ENCODE peak calls at places on chromosomes 6 and 20, in ten cellular contexts. W is H54; Y is PC-3; X is effector CD4-positive, alpha-beta T cell; J is head of caudate nucleus; E is iris pigment epithelial cell; T is NCI-H1436 treated with DMSO at 0.1 percent for 48 hours; C is KG1; A is ovary; F is cardiac fibroblast. S is an unnamed sample.

GRCh38 chr20:31833130-31833930 is 12.1 kb downstream of the FOXS1 start:
- DNase-seq in W (peak), Y (peak), X (peak), J (peak), E (no peak), T (no peak), C (peak), A (peak), F (peak), S (no peak)

GRCh38 chr6:43492673-43493072 is 15.3 kb downstream of the TJAP1 start:
- DNase-seq in W (no peak), Y (no peak), X (no peak), J (no peak), E (peak), T (no peak), C (no peak), A (no peak), F (no peak), S (no peak)

GRCh38 chr6:90286884-90287488 is 9.7 kb downstream of the BACH2 start:
- DNase-seq in W (no peak), Y (peak), X (no peak), J (no peak), E (peak), T (no peak), C (no peak), A (peak), F (peak), S (no peak)

GRCh38 chr20:16732506-16733152 is 2.8 kb downstream of the SNRPB2 start:
- DNase-seq in W (no peak), Y (peak), X (no peak), J (no peak), E (peak), T (no peak), C (no peak), A (no peak), F (peak), S (no peak)

GRCh38 chr20:1935696-1936366 is 40.6 kb downstream of the SIRPA start:
- DNase-seq in W (no peak), Y (no peak), X (no peak), J (peak), E (no peak), T (no peak), C (no peak), A (peak), F (no peak), S (no peak)

GRCh38 chr6:148878683-148879082 is 131.9 kb downstream of the UST start:
- DNase-seq in W (no peak), Y (no peak), X (no peak), J (no peak), E (no peak), T (no peak), C (no peak), A (no peak), F (no peak), S (no peak)

GRCh38 chr6:42179261-42179955 is 6.2 kb downstream of the GUCA1A start:
- DNase-seq in W (no peak), Y (no peak), X (no peak), J (no peak), E (no peak), T (no peak), C (no peak), A (no peak), F (no peak), S (no peak)

GRCh38 chr20:22984611-22985010 is 50.5 kb upstream of the SSTR4 start:
- DNase-seq in W (no peak), Y (peak), X (no peak), J (peak), E (no peak), T (no peak), C (peak), A (no peak), F (no peak), S (no peak)

GRCh38 chr6:108497883-108498282 is 62.8 kb upstream of the FOXO3 start:
- DNase-seq in W (no peak), Y (peak), X (no peak), J (no peak), E (peak), T (no peak), C (no peak), A (no peak), F (peak), S (no peak)

GRCh38 chr20:42697962-42698361 is 491.7 kb downstream of the PTPRT start:
- DNase-seq in W (no peak), Y (no peak), X (no peak), J (no peak), E (no peak), T (no peak), C (no peak), A (no peak), F (no peak), S (no peak)

GRCh38 chr6:142760152-142760551 is 184.8 kb downstream of the HIVEP2 start:
- DNase-seq in W (no peak), Y (peak), X (no peak), J (no peak), E (peak), T (no peak), C (no peak), A (no peak), F (peak), S (no peak)

GRCh38 chr20:48625136-48625900 is 202.5 kb downstream of the PREX1 start:
- DNase-seq in W (no peak), Y (no peak), X (no peak), J (no peak), E (no peak), T (no peak), C (no peak), A (no peak), F (no peak), S (no peak)

GRCh38 chr6:33264015-33264414 is 7.7 kb downstream of the VPS52 start:
- DNase-seq in W (no peak), Y (no peak), X (no peak), J (no peak), E (no peak), T (no peak), C (no peak), A (no peak), F (no peak), S (no peak)

GRCh38 chr20:4944518-4944917 is 56.8 kb downstream of the SLC23A2 start:
- DNase-seq in W (no peak), Y (no peak), X (no peak), J (peak), E (peak), T (no peak), C (no peak), A (no peak), F (peak), S (peak)

GRCh38 chr6:132067286-132067685 is 116.1 kb upstream of the CCN2 start:
- DNase-seq in W (no peak), Y (no peak), X (no peak), J (no peak), E (no peak), T (no peak), C (no peak), A (no peak), F (no peak), S (no peak)

GRCh38 chr6:126033696-126034095 is 47.4 kb downstream of the TRMT11 start:
- DNase-seq in W (peak), Y (peak), X (no peak), J (peak), E (peak), T (no peak), C (peak), A (peak), F (peak), S (no peak)

GRCh38 chr6:83844170-83844569 is 9.0 kb upstream of the RIPPLY2 start:
- DNase-seq in W (no peak), Y (peak), X (no peak), J (no peak), E (no peak), T (no peak), C (no peak), A (no peak), F (no peak), S (no peak)

GRCh38 chr6:41712651-41713103 is 22.7 kb downstream of the TFEB start:
- DNase-seq in W (no peak), Y (peak), X (no peak), J (peak), E (peak), T (no peak), C (no peak), A (no peak), F (peak), S (no peak)

GRCh38 chr20:37363221-37364012 is 17.5 kb downstream of the SRC start:
- DNase-seq in W (no peak), Y (no peak), X (no peak), J (no peak), E (no peak), T (no peak), C (no peak), A (no peak), F (no peak), S (no peak)

GRCh38 chr20:43949741-43950618 is 35.3 kb downstream of the TOX2 start:
- DNase-seq in W (no peak), Y (no peak), X (peak), J (no peak), E (peak), T (no peak), C (peak), A (no peak), F (no peak), S (no peak)

GRCh38 chr6:42978487-42978792 is 541 bp downstream of the PEX6 start:
- DNase-seq in W (no peak), Y (peak), X (no peak), J (no peak), E (peak), T (no peak), C (no peak), A (peak), F (peak), S (no peak)

GRCh38 chr6:12653396-12653910 is 63.1 kb upstream of the PHACTR1 start:
- DNase-seq in W (no peak), Y (no peak), X (no peak), J (peak), E (no peak), T (no peak), C (peak), A (no peak), F (no peak), S (no peak)

GRCh38 chr20:6034134-6034969 is 19.5 kb downstream of the LRRN4 start:
- DNase-seq in W (no peak), Y (no peak), X (no peak), J (no peak), E (peak), T (no peak), C (peak), A (no peak), F (peak), S (no peak)

GRCh38 chr6:156379392-156379910 is 397.7 kb upstream of the ARID1B start:
- DNase-seq in W (no peak), Y (no peak), X (no peak), J (no peak), E (peak), T (no peak), C (no peak), A (no peak), F (no peak), S (no peak)

GRCh38 chr20:63653041-63653973 is at the start of gene STMN3:
- DNase-seq in W (peak), Y (peak), X (peak), J (peak), E (peak), T (peak), C (peak), A (peak), F (peak), S (peak)

GRCh38 chr20:11912013-11912663 is 5.6 kb upstream of the BTBD3 start:
- DNase-seq in W (no peak), Y (peak), X (no peak), J (peak), E (peak), T (no peak), C (no peak), A (no peak), F (peak), S (no peak)

GRCh38 chr20:63785646-63786255 is 45.3 kb downstream of the ZBTB46 start:
- DNase-seq in W (no peak), Y (no peak), X (no peak), J (no peak), E (no peak), T (no peak), C (no peak), A (no peak), F (no peak), S (no peak)

GRCh38 chr6:44133003-44133931 is 5.9 kb downstream of the TMEM63B start:
- DNase-seq in W (peak), Y (peak), X (no peak), J (peak), E (peak), T (peak), C (no peak), A (peak), F (peak), S (no peak)

GRCh38 chr6:31158863-31159855 is 770 bp downstream of the TCF19 start:
- DNase-seq in W (peak), Y (peak), X (no peak), J (no peak), E (peak), T (no peak), C (no peak), A (no peak), F (peak), S (no peak)

GRCh38 chr20:1338096-1338495 is 9.2 kb upstream of the SDCBP2 start:
- DNase-seq in W (no peak), Y (no peak), X (no peak), J (no peak), E (no peak), T (no peak), C (no peak), A (no peak), F (no peak), S (no peak)

GRCh38 chr6:134288538-134289203 is 29.2 kb downstream of the SGK1 start:
- DNase-seq in W (no peak), Y (peak), X (no peak), J (no peak), E (peak), T (no peak), C (peak), A (no peak), F (peak), S (no peak)

GRCh38 chr6:28974505-28974904 is 30.6 kb downstream of the ZNF311 start:
- DNase-seq in W (no peak), Y (no peak), X (no peak), J (no peak), E (no peak), T (no peak), C (no peak), A (no peak), F (no peak), S (no peak)

GRCh38 chr20:64216036-64216435 is 39.5 kb upstream of the PCMTD2 start:
- DNase-seq in W (no peak), Y (no peak), X (no peak), J (no peak), E (no peak), T (no peak), C (no peak), A (no peak), F (peak), S (no peak)

GRCh38 chr6:108260126-108260808 is 573 bp downstream of the SNX3 start:
- DNase-seq in W (no peak), Y (peak), X (peak), J (peak), E (peak), T (no peak), C (peak), A (peak), F (peak), S (no peak)

GRCh38 chr6:7073810-7074525 is 33.8 kb upstream of the RREB1 start:
- DNase-seq in W (no peak), Y (no peak), X (peak), J (peak), E (no peak), T (no peak), C (no peak), A (peak), F (no peak), S (no peak)

GRCh38 chr6:156418253-156418652 is 358.9 kb upstream of the ARID1B start:
- DNase-seq in W (no peak), Y (peak), X (no peak), J (no peak), E (no peak), T (no peak), C (no peak), A (no peak), F (no peak), S (no peak)

GRCh38 chr6:29995346-29995777 is 53.0 kb downstream of the HLA-A start:
- DNase-seq in W (no peak), Y (peak), X (no peak), J (no peak), E (peak), T (no peak), C (no peak), A (no peak), F (peak), S (no peak)

GRCh38 chr6:79544939-79545450 is 7.8 kb upstream of the LCA5 start:
- DNase-seq in W (peak), Y (peak), X (no peak), J (peak), E (peak), T (peak), C (no peak), A (peak), F (peak), S (peak)

GRCh38 chr6:158628542-158628941 is 16.0 kb downstream of the DYNLT1 start:
- DNase-seq in W (no peak), Y (no peak), X (no peak), J (peak), E (no peak), T (no peak), C (no peak), A (no peak), F (no peak), S (no peak)

S was measured in NCI-H187.